ENCODE peak calls at places on chromosomes 12 and 14, in seven cellular contexts. Q is CD8-positive, alpha-beta memory T cell; T is H7; C is astrocyte of the cerebellum; F is pancreas; K is endodermal cell; X is lung. A is an unnamed sample.
A peak's percentile ranks its signal among the peaks of the same experiment; 100 is the strongest.

GRCh38 chr12:10088955-10089354 is 9.8 kb downstream of the CLEC1A start:
- DNase-seq in Q (no peak), T (peak; percentile 16), C (no peak), F (no peak), K (peak; percentile 61), X (no peak), A (no peak)

GRCh38 chr12:48818831-48819590 is 715 bp downstream of the CACNB3 start:
- DNase-seq in Q (no peak), T (no peak), C (no peak), F (no peak), K (no peak), X (no peak), A (no peak)

GRCh38 chr12:64147860-64148259 is 74.2 kb downstream of the KICS2 start:
- DNase-seq in Q (no peak), T (no peak), C (peak; percentile 16), F (no peak), K (no peak), X (no peak), A (no peak)

GRCh38 chr12:130668286-130669204 is 47.6 kb downstream of the RIMBP2 start:
- DNase-seq in Q (no peak), T (no peak), C (no peak), F (peak; percentile 16), K (no peak), X (no peak), A (no peak)

GRCh38 chr12:14216405-14217294 is 148.8 kb upstream of the ATF7IP start:
- DNase-seq in Q (no peak), T (no peak), C (no peak), F (no peak), K (no peak), X (no peak), A (no peak)

GRCh38 chr12:108634225-108634795 is 616 bp upstream of the SELPLG start:
- DNase-seq in Q (no peak), T (peak; percentile 74), C (no peak), F (no peak), K (peak; percentile 70), X (peak; percentile 58), A (no peak)

GRCh38 chr12:132023658-132024057 is 73.9 kb downstream of the EP400 start:
- DNase-seq in Q (no peak), T (no peak), C (no peak), F (no peak), K (no peak), X (no peak), A (no peak)

GRCh38 chr12:111570090-111570961 is 28.8 kb downstream of the ATXN2 start:
- DNase-seq in Q (no peak), T (no peak), C (peak; percentile 53), F (no peak), K (no peak), X (no peak), A (peak; percentile 52)

GRCh38 chr12:93325855-93326254 is 51.9 kb upstream of the NUDT4 start:
- DNase-seq in Q (no peak), T (no peak), C (peak; percentile 44), F (no peak), K (no peak), X (no peak), A (peak; percentile 13)

GRCh38 chr12:948238-948637 is 1.3 kb downstream of the RAD52 start:
- DNase-seq in Q (no peak), T (no peak), C (no peak), F (no peak), K (no peak), X (no peak), A (no peak)

GRCh38 chr12:121364657-121365265 is 12.6 kb upstream of the ANAPC5 start:
- DNase-seq in Q (no peak), T (no peak), C (peak; percentile 1), F (no peak), K (no peak), X (no peak), A (no peak)

GRCh38 chr12:57874166-57875108 is 27.9 kb upstream of the CTDSP2 start:
- DNase-seq in Q (no peak), T (no peak), C (no peak), F (no peak), K (no peak), X (no peak), A (no peak)

GRCh38 chr14:51554339-51554920 is 97.3 kb upstream of the FRMD6 start:
- DNase-seq in Q (no peak), T (no peak), C (peak; percentile 34), F (no peak), K (no peak), X (no peak), A (peak; percentile 63)

GRCh38 chr14:75884198-75884611 is 97.6 kb downstream of the TGFB3 start:
- DNase-seq in Q (no peak), T (peak; percentile 22), C (peak; percentile 94), F (no peak), K (peak; percentile 64), X (no peak), A (peak; percentile 76)

GRCh38 chr12:75289678-75290200 is 40.4 kb downstream of the CAPS2 start:
- DNase-seq in Q (no peak), T (no peak), C (peak; percentile 31), F (no peak), K (no peak), X (no peak), A (peak; percentile 1)

GRCh38 chr14:52060080-52060479 is 8.8 kb downstream of the NID2 start:
- DNase-seq in Q (no peak), T (no peak), C (no peak), F (no peak), K (no peak), X (no peak), A (no peak)

GRCh38 chr12:105433804-105434203 is 103.3 kb downstream of the C12orf75 start:
- DNase-seq in Q (no peak), T (no peak), C (no peak), F (no peak), K (no peak), X (no peak), A (no peak)
- H3K4me3 ChIP-seq in Q (no peak overlapping the region), T (no peak overlapping the region), C (no peak overlapping the region), F (no peak overlapping the region), K (peak overlapping the region; percentile 5), X (no peak overlapping the region), A (no peak overlapping the region)

GRCh38 chr14:95514131-95515079 is 2.0 kb downstream of the SYNE3 start:
- DNase-seq in Q (no peak), T (peak; percentile 82), C (no peak), F (no peak), K (peak; percentile 88), X (no peak), A (no peak)
- H3K4me3 ChIP-seq in Q (peak overlapping the region; percentile 64), T (no peak overlapping the region), C (peak overlapping the region; percentile 7), F (no peak overlapping the region), K (no peak overlapping the region), X (no peak overlapping the region), A (peak overlapping the region; percentile 74)

GRCh38 chr14:72714094-72714493 is 179.8 kb downstream of the DPF3 start:
- DNase-seq in Q (peak; percentile 46), T (no peak), C (no peak), F (no peak), K (no peak), X (no peak), A (no peak)
- H3K4me3 ChIP-seq in Q (no peak overlapping the region), T (no peak overlapping the region), C (no peak overlapping the region), F (no peak overlapping the region), K (no peak overlapping the region), X (no peak overlapping the region), A (no peak overlapping the region)

GRCh38 chr12:71837356-71837755 is 2.2 kb upstream of the TBC1D15 start:
- DNase-seq in Q (no peak), T (no peak), C (no peak), F (no peak), K (no peak), X (no peak), A (no peak)

GRCh38 chr12:71838661-71839060 is 898 bp upstream of the TBC1D15 start:
- DNase-seq in Q (no peak), T (no peak), C (no peak), F (no peak), K (no peak), X (no peak), A (no peak)

GRCh38 chr12:71838231-71838630 is 1.3 kb upstream of the TBC1D15 start:
- DNase-seq in Q (no peak), T (no peak), C (no peak), F (no peak), K (no peak), X (no peak), A (no peak)

DNA sequence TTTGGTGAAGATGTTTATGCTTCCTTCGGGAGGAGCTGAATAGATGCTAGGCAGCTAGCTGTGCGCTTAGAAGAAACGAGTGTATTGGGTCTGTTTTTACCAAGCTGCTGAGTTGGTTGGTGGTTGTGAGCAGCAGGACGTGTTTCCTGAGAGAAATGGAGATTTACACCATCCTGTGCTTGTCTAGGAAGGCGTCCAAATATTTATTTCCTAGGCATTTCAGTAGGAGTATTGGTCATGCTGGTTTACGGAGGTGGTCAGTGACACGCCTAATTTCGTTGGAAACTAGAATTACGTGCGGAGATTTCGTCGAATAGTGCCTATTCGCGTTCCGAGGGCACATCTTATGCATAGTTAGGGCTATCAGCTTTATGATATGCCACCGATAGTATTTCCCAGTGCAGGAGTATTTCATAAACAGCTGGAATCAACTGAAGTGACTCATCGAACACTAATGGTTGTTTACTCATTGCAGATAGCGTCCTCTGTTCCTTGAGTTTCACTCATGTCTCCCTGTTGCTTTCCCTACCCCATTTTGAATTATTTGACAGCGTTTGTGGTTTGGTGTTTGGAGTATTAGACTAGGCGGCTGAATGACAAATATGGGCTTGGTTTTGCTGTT is 778 bp downstream of the TBC1D15 start:
- DNase-seq in Q (no peak), T (no peak), C (peak; percentile 32), F (no peak), K (no peak), X (no peak), A (peak; percentile 46)
- H3K4me3 ChIP-seq in Q (peak overlapping the region; percentile 78), T (peak overlapping the region; percentile 68), C (peak overlapping the region; percentile 67), F (peak overlapping the region; percentile 74), K (peak overlapping the region; percentile 92), X (peak overlapping the region; percentile 88), A (peak overlapping the region; percentile 86)

GRCh38 chr12:89962648-89963047 is 254.0 kb upstream of the ATP2B1 start:
- DNase-seq in Q (no peak), T (no peak), C (no peak), F (no peak), K (no peak), X (no peak), A (no peak)

GRCh38 chr12:89959188-89959587 is 250.6 kb upstream of the ATP2B1 start:
- DNase-seq in Q (no peak), T (no peak), C (no peak), F (no peak), K (no peak), X (no peak), A (no peak)

GRCh38 chr12:89954259-89954658 is 245.6 kb upstream of the ATP2B1 start:
- DNase-seq in Q (no peak), T (no peak), C (no peak), F (no peak), K (no peak), X (no peak), A (no peak)

GRCh38 chr12:89960607-89961394 is 252.2 kb upstream of the ATP2B1 start:
- DNase-seq in Q (no peak), T (no peak), C (no peak), F (no peak), K (no peak), X (no peak), A (no peak)

GRCh38 chr12:89960011-89960507 is 251.4 kb upstream of the ATP2B1 start:
- DNase-seq in Q (peak; percentile 1), T (no peak), C (no peak), F (no peak), K (no peak), X (no peak), A (no peak)
- H3K4me3 ChIP-seq in Q (no peak overlapping the region), T (no peak overlapping the region), C (no peak overlapping the region), F (no peak overlapping the region), K (no peak overlapping the region), X (no peak overlapping the region), A (no peak overlapping the region)